ENCODE peak calls at places on chromosomes 2 and 18, in nine cellular contexts. N is IMR-90, Y is K562, J is left ventricle myocardium inferior, V is OCI-LY7, C is spleen, W is prostate gland, E is adrenal gland, S is ovary. I is an unnamed sample.

GRCh38 chr2:110657721-110658305 is 20.1 kb downstream of the BUB1 start:
- DNase-seq in N (no peak), Y (no peak), J (no peak), V (no peak), C (no peak), W (no peak), E (no peak), S (no peak), I (no peak)

GRCh38 chr2:46183426-46183825 is 113.8 kb upstream of the EPAS1 start:
- DNase-seq in N (no peak), Y (no peak), J (no peak), V (no peak), C (no peak), W (no peak), E (no peak), S (no peak), I (no peak)

GRCh38 chr18:9763157-9763556 is 55.1 kb downstream of the RAB31 start:
- DNase-seq in N (no peak), Y (no peak), J (no peak), V (no peak), C (no peak), W (no peak), E (no peak), S (no peak), I (no peak)

GRCh38 chr2:117812443-117812842 is 2.0 kb upstream of the DDX18 start:
- DNase-seq in N (no peak), Y (no peak), J (no peak), V (no peak), C (no peak), W (no peak), E (no peak), S (no peak), I (no peak)

GRCh38 chr2:170944545-170944944 is 15.5 kb downstream of the GORASP2 start:
- DNase-seq in N (no peak), Y (no peak), J (no peak), V (no peak), C (no peak), W (no peak), E (no peak), S (no peak), I (no peak)

GRCh38 chr18:79944126-79944731 is 7.2 kb downstream of the SLC66A2 start:
- DNase-seq in N (no peak), Y (no peak), J (no peak), V (no peak), C (peak; percentile 75), W (no peak), E (no peak), S (peak; percentile 62), I (no peak)

GRCh38 chr2:40371525-40372277 is 80.2 kb downstream of the SLC8A1 start:
- DNase-seq in N (peak; percentile 90), Y (no peak), J (no peak), V (no peak), C (no peak), W (no peak), E (no peak), S (peak; percentile 49), I (peak; percentile 64)

GRCh38 chr2:43074052-43074451 is 152.4 kb downstream of the ZFP36L2 start:
- DNase-seq in N (no peak), Y (no peak), J (no peak), V (no peak), C (peak; percentile 42), W (no peak), E (peak; percentile 12), S (no peak), I (no peak)

GRCh38 chr2:113762377-113763118 is 6.1 kb upstream of the SLC35F5 start:
- DNase-seq in N (peak; percentile 80), Y (no peak), J (no peak), V (no peak), C (no peak), W (no peak), E (peak; percentile 35), S (no peak), I (no peak)

GRCh38 chr18:49024408-49024807 is 73.6 kb upstream of the SMAD7 start:
- DNase-seq in N (no peak), Y (no peak), J (no peak), V (peak; percentile 35), C (peak; percentile 43), W (no peak), E (no peak), S (no peak), I (peak; percentile 38)

GRCh38 chr2:59025157-59025757 is 784.1 kb upstream of the FANCL start:
- DNase-seq in N (peak; percentile 26), Y (peak; percentile 34), J (peak; percentile 23), V (peak; percentile 47), C (peak; percentile 76), W (no peak), E (peak; percentile 14), S (no peak), I (no peak)

GRCh38 chr2:2501454-2502108 is 170.5 kb upstream of the MYT1L start:
- DNase-seq in N (no peak), Y (no peak), J (no peak), V (no peak), C (no peak), W (no peak), E (no peak), S (no peak), I (no peak)

GRCh38 chr2:207734636-207735512 is 23.4 kb downstream of the CCNYL1 start:
- DNase-seq in N (no peak), Y (no peak), J (no peak), V (no peak), C (no peak), W (no peak), E (no peak), S (no peak), I (no peak)
- TF ChIP-seq CTCF in N (no peak), Y (no peak), J (peak; percentile 10), V (no peak), C (no peak), W (no peak), E (no peak), S (no peak), I (no peak)

DNA sequence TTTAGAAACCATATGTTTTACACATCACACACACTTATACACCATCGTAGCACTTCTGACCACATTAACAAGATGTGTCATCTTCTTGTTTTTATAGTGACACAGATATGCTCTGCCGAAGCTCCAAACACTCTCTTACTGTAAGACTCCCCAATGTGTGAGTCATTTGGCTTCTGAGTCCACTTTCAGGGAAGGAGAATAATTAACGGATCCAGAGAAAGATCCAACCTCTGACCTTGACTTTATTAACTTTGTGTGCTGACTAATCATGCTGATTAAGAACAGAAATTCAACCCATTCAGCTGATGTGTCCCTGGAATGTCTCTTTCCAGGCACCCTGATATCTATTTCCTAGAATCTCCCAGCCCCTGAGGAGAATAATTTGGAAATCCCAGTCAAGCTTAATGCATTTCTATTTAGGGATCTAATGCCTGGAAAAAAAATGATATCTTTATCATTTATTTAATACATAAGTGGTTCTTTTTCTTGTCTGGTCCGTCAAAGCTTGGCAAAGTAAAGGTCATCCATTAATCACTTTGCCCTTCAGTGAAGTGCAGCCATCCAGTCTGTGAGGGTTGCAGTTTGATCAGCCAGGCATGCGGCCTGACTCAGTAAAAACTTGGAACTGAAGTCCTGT is 615.8 kb upstream of the SYT4 start:
- DNase-seq in N (peak; percentile 92), Y (no peak), J (no peak), V (no peak), C (no peak), W (no peak), E (peak; percentile 70), S (no peak), I (no peak)
- H3K9me3 ChIP-seq in N (no peaks in the 10 kb centered on the region), Y (no peaks in the 10 kb centered on the region), J (peaks cover 8% of the 10 kb centered on the region), V (no peaks in the 10 kb centered on the region), C (no peaks in the 10 kb centered on the region), W (no peaks in the 10 kb centered on the region), E (no peaks in the 10 kb centered on the region), S (no peaks in the 10 kb centered on the region), I (no peaks in the 10 kb centered on the region)

DNA sequence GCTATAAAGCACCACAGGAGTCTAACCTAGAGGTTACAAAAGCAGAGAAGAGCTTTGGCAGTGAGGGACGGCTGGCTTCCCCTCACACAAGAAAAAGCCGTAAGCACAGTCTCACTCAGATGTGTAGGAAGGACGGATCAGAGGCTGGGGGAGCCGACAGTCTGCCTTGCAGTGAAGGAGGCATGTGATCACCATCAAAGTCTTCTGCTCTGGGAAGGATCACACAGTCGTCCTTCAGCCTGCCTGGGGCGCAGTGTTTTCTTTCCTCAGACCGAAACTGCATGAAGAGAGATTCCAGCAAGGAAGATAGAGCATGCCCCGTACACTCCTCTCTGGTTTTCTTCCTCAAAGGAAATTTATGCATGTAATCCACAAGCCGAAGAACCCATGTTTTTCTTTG is 24.1 kb downstream of the GATA6 start:
- DNase-seq in N (no peak), Y (no peak), J (no peak), V (no peak), C (no peak), W (no peak), E (no peak), S (peak; percentile 60), I (peak; percentile 65)
- H3K4me3 ChIP-seq in N (no peak overlapping the region), Y (no peak overlapping the region), J (peak overlapping the region; percentile 49), V (no peak overlapping the region), C (no peak overlapping the region), W (no peak overlapping the region), E (peak overlapping the region; percentile 22), S (peak overlapping the region; percentile 12), I (peak overlapping the region; percentile 14)

GRCh38 chr2:120502761-120503160 is 156.8 kb downstream of the INHBB start:
- DNase-seq in N (no peak), Y (no peak), J (no peak), V (no peak), C (peak; percentile 38), W (no peak), E (no peak), S (no peak), I (no peak)

GRCh38 chr2:120504936-120505705 is 159.2 kb downstream of the INHBB start:
- DNase-seq in N (no peak), Y (no peak), J (no peak), V (no peak), C (peak; percentile 61), W (no peak), E (no peak), S (no peak), I (no peak)

GRCh38 chr2:120502357-120502756 is 156.4 kb downstream of the INHBB start:
- DNase-seq in N (no peak), Y (no peak), J (no peak), V (no peak), C (peak; percentile 10), W (no peak), E (no peak), S (no peak), I (no peak)

GRCh38 chr2:120503206-120503792 is 157.4 kb downstream of the INHBB start:
- DNase-seq in N (no peak), Y (no peak), J (no peak), V (no peak), C (peak; percentile 45), W (no peak), E (no peak), S (no peak), I (no peak)

DNA sequence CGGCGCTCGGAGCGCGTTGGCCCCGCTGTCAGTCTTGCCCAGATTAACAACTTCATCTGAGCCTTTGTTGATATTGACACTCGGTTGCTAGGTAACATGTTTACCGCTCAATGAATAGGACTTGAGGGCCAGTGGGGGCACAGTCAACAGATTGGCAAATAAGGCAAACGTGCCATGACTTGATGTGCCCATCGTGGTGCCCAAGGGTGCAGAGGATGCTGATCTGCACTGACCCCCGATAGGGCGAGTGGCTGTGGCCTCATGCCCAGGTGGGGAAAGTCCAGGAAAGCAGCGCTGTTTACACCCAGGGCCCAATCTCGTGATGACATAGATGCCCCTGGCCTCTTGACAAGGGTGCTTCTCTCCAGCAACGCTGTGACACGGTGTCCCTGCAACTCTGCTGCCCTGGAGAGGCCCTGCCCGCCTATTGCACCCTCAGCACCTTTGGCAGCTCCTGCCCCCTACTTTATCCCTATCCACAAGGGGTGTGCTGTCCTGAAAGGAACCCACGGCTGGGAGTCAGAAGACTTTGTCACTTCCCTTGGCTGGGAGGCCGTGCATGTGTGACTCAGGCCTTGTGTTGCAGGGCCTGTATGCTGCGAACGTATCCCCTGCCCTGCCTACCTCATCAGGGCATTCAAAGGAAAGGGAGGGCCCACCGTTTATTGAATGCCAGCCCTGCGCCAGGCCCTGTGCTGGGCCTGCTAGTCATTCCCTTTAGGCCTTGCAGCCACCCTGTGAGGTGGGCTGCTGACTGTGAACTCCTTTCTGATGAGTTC is 158.0 kb downstream of the INHBB start:
- DNase-seq in N (peak; percentile 57), Y (no peak), J (peak; percentile 82), V (no peak), C (peak; percentile 66), W (no peak), E (no peak), S (no peak), I (peak; percentile 78)
- TF ChIP-seq CTCF in N (no peak), Y (no peak), J (peak; percentile 30), V (no peak), C (no peak), W (no peak), E (no peak), S (no peak), I (no peak)

I was measured in right atrium auricular region.